ENCODE peak calls at places on chromosomes 11 and 22, in six cellular contexts. A, J, U, H, X and V are unnamed samples. For H3K79me1, the result is how much of the 10 kb centered on the place peaks cover.

GRCh38 chr11:108235633-108236032 is 12.8 kb downstream of the ATM start:
- DNase-seq in X (no peak), H (no peak), U (no peak), A (no peak), J (no peak), V (no peak)

GRCh38 chr11:66891849-66892660 is 35.2 kb downstream of the LRFN4 start:
- DNase-seq in A (no peak), U (peak), H (no peak), J (peak), X (peak), V (peak)

GRCh38 chr11:73759520-73760065 is 1.3 kb downstream of the RAB6A start:
- DNase-seq in A (no peak), H (no peak), J (peak), U (peak), X (peak), V (peak)

GRCh38 chr11:85809191-85809590 is 1.8 kb downstream of the SYTL2 start:
- DNase-seq in X (peak), A (no peak), U (no peak), H (no peak), J (no peak), V (no peak)

GRCh38 chr11:46728659-46729040 is 9.6 kb downstream of the F2 start:
- DNase-seq in J (no peak), X (no peak), A (no peak), H (no peak), U (no peak), V (no peak)

GRCh38 chr11:59615132-59615636 is 390 bp downstream of the OSBP start:
- DNase-seq in U (peak), H (peak), J (no peak), A (no peak), X (peak), V (peak)

GRCh38 chr22:32836286-32836859 is 34.9 kb downstream of the TIMP3 start:
- DNase-seq in J (peak), U (peak), H (no peak), X (peak), A (no peak), V (no peak)

GRCh38 chr11:112277937-112278336 is 17.3 kb upstream of the PLET1 start:
- DNase-seq in H (no peak), J (peak), X (peak), A (no peak), U (no peak), V (no peak)

GRCh38 chr11:31045335-31045734 is 324.2 kb downstream of the DCDC1 start:
- DNase-seq in A (peak), J (no peak), H (no peak), X (peak), U (peak), V (no peak)

GRCh38 chr11:45238724-45239123 is 47.4 kb downstream of the SYT13 start:
- DNase-seq in U (no peak), J (peak), H (no peak), X (peak), A (no peak), V (peak)

GRCh38 chr22:45164217-45165123 is 745 bp downstream of the NUP50 start:
- DNase-seq in X (peak), A (peak), H (no peak), J (no peak), U (peak), V (peak)

GRCh38 chr11:68117896-68118470 is 3.2 kb downstream of the CHKA start:
- DNase-seq in H (no peak), U (peak), J (no peak), X (no peak), A (no peak), V (peak)

GRCh38 chr11:124670732-124671131 is 2.8 kb downstream of the SIAE start:
- DNase-seq in J (peak), U (no peak), H (no peak), X (no peak), A (no peak), V (no peak)

GRCh38 chr11:60345489-60345888 is 18.4 kb downstream of the MS4A6E start:
- DNase-seq in J (no peak), H (peak), A (no peak), X (peak), U (peak), V (peak)

GRCh38 chr22:40867109-40867508 is 5.2 kb upstream of the DNAJB7 start:
- DNase-seq in A (no peak), X (no peak), H (no peak), J (no peak), U (no peak), V (no peak)

GRCh38 chr22:26324150-26324549 is 104.9 kb upstream of the ASPHD2 start:
- DNase-seq in A (no peak), U (no peak), H (no peak), J (no peak), X (no peak), V (no peak)

GRCh38 chr22:44646668-44647067 is 55.3 kb upstream of the PRR5 start:
- DNase-seq in A (no peak), X (no peak), J (no peak), U (no peak), H (no peak), V (no peak)

GRCh38 chr11:35663408-35663702 is 780 bp downstream of the TRIM44 start:
- DNase-seq in U (no peak), A (no peak), X (no peak), H (no peak), J (no peak), V (no peak)

GRCh38 chr22:19096555-19096954 is 25.7 kb downstream of the DGCR2 start:
- DNase-seq in A (no peak), J (no peak), H (no peak), U (no peak), X (no peak), V (no peak)

GRCh38 chr11:130546901-130547694 is 98.7 kb downstream of the ADAMTS15 start:
- DNase-seq in A (no peak), X (no peak), U (no peak), H (no peak), J (no peak), V (no peak)

GRCh38 chr22:43823911-43824665 is 12.0 kb upstream of the EFCAB6 start:
- DNase-seq in X (no peak), U (no peak), A (no peak), H (no peak), J (no peak), V (no peak)

GRCh38 chr11:67438121-67438902 is 830 bp upstream of the PTPRCAP start:
- DNase-seq in A (no peak), J (no peak), X (peak), U (no peak), H (no peak), V (no peak)

GRCh38 chr11:86696004-86696403 is 23.6 kb upstream of the ME3 start:
- DNase-seq in J (peak), U (no peak), A (no peak), X (peak), H (no peak), V (peak)

GRCh38 chr11:8658210-8658968 is 24.1 kb downstream of the TRIM66 start:
- DNase-seq in X (no peak), H (no peak), A (no peak), U (peak), J (peak), V (no peak)

GRCh38 chr11:6604081-6604626 is 580 bp downstream of the ILK start:
- DNase-seq in J (peak), A (peak), H (no peak), U (peak), X (peak), V (peak)

GRCh38 chr11:111459506-111460270 is 52.5 kb downstream of the BTG4 start:
- DNase-seq in X (peak), U (peak), J (no peak), A (no peak), H (no peak), V (no peak)

GRCh38 chr11:66366844-66367477 is 4.6 kb downstream of the SLC29A2 start:
- DNase-seq in A (no peak), U (no peak), J (no peak), H (no peak), X (no peak), V (no peak)

GRCh38 chr22:22702159-22702873 is 57.9 kb downstream of the GGTLC2 start:
- DNase-seq in H (no peak), U (peak), A (no peak), X (no peak), J (no peak), V (no peak)

GRCh38 chr11:103727262-103727661 is 309.2 kb upstream of the DDI1 start:
- DNase-seq in A (no peak), U (no peak), H (no peak), X (no peak), J (no peak), V (no peak)

GRCh38 chr11:95727630-95728029 is 62.0 kb downstream of the FAM76B start:
- DNase-seq in U (no peak), X (no peak), J (no peak), H (no peak), A (no peak), V (no peak)

GRCh38 chr11:36478700-36479329 is 31.3 kb downstream of the TRAF6 start:
- DNase-seq in J (peak), U (peak), X (peak), A (peak), H (no peak), V (peak)

GRCh38 chr11:92830382-92831148 is 138.9 kb upstream of the MTNR1B start:
- DNase-seq in H (no peak), A (no peak), X (no peak), U (no peak), J (no peak), V (no peak)

GRCh38 chr11:102421262-102421661 is 31.3 kb downstream of the TMEM123 start:
- DNase-seq in J (no peak), H (no peak), X (no peak), U (no peak), A (no peak), V (no peak)

GRCh38 chr11:12625438-12626071 is 48.7 kb upstream of the TEAD1 start:
- DNase-seq in A (no peak), U (no peak), X (no peak), J (peak), H (no peak), V (peak)

GRCh38 chr11:70698871-70699270 is 300.5 kb downstream of the CTTN start:
- DNase-seq in A (no peak), J (no peak), U (no peak), H (no peak), X (no peak), V (no peak)

GRCh38 chr11:422249-422656 is 7.5 kb upstream of the SIGIRR start:
- DNase-seq in A (no peak), J (no peak), H (no peak), U (peak), X (peak), V (no peak)
- H3K79me1 ChIP-seq in A (under half), J (under half), H (under half), U (under half), X (under half), V (under half)

GRCh38 chr22:50621948-50622722 is 5.8 kb downstream of the ARSA start:
- DNase-seq in J (no peak), H (no peak), U (no peak), A (no peak), X (peak), V (no peak)
- H3K4me3 ChIP-seq in J (no peak), H (no peak), U (no peak), A (peak), X (no peak), V (peak)

GRCh38 chr11:19121646-19122045 is 4.7 kb downstream of the ZDHHC13 start:
- DNase-seq in J (peak), A (no peak), H (no peak), U (no peak), X (no peak), V (peak)
- H3K4me2 ChIP-seq in J (no peak), A (no peak), H (no peak), U (no peak), X (no peak), V (no peak)

GRCh38 chr11:16154715-16155396 is 201.5 kb downstream of the SOX6 start:
- DNase-seq in X (peak), H (no peak), U (peak), J (no peak), A (no peak), V (no peak)
- H3K79me1 ChIP-seq in X (under half), H (under half), U (under half), J (under half), A (under half), V (under half)

DNA sequence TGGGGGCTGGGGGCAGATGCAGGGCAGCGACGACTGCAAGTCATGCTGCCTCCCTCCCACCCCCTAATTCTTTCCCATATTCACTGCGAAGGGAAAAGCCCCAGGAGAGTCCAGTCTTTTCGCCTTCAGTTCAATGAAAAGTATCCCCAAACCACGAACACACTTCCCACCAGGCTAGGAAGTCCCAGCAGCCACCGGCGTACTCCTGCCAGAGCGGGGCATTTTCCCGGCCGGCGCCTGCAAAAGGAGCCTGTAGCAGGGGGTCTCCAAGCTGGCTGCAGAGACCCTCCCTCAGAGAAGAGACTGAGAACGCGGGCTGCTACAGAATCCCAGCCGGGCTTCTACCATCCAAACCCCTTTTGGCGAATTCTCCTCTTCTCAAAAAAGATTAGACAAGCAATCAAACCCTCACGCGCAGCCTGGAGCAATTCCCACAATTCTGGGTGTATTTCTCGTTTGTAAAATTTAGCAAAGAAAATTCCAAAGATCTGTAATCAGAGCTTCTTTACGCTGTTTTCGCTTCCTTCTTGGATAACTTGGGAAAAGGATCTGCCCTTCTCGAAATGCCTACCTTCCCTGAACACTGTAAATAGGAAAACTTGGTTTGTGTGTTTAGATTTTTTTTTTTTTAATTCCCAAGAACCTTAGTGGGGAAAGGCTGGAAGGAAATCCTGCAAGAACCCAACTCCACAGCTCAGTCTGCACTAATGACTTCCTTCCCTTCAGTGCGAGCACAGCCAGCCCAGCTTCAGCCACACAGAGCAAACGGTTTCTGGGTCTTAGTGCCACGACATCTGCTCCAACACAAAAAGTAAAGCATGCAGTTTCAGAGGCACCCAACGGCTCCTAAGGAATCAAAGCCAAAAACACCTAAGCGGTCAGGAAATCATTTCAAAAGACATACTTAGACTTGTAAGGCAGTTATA is 236.4 kb downstream of the TTC28 start:
- DNase-seq in H (peak), A (peak), X (peak), J (peak), U (peak), V (peak)
- H3K4me3 ChIP-seq in H (peak), A (peak), X (peak), J (peak), U (peak), V (peak)

DNA sequence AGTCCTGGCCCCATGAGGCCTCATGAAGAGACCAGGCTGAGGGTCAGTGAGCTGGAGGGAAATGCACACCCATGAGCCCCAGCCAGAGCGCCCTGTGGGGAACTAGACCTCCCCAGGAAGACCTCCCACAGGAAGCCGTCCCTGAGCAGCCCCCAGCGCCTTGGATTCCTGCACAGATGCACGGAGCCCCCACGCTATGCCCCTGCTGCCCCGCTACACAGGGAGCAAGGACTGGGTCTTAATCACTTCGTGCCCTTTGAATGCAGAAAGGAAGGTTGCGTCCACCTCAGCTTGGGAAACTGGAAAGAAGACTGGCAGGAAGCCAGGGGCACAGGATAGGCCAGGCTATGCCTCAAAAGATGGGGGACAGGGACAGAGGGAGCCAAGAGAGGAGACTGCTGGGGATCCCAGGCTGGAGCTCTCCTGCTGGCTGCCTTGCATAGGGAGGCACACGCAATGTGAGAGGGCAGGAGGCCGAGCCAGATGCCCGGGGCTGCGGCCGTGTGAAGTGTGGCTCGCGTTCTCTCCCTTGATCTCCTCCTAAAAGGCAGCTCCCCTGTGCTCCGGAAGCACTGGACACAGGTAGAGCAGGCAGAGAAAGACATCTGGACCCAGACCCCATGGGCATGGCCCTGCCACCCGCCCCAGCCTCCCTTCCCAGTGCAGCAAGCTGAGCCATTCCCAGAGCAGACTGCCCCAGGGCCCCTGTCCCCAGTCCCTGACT is 32.8 kb downstream of the MACROD1 start:
- DNase-seq in J (no peak), X (no peak), A (no peak), U (no peak), H (no peak), V (no peak)
- H3K4me2 ChIP-seq in J (no peak), X (no peak), A (no peak), U (no peak), H (no peak), V (no peak)